ENCODE peak calls at places on chromosomes 16 and 17, in nine cellular contexts. K is heart right ventricle; M is GM20000; O is amygdala; U is neural crest cell; C is iPS-NIHi11; V is effector memory CD4-positive, alpha-beta T cell; J is astrocyte of the cerebellum; R is transverse colon. L is an unnamed sample.

GRCh38 chr17:7317161-7317803 is 2.1 kb upstream of the GPS2 start:
- DNase-seq in K (no peak), M (no peak), O (no peak), U (no peak), C (no peak), V (no peak), J (no peak), R (no peak), L (no peak)

GRCh38 chr16:86171329-86171728 is 272.4 kb downstream of the IRF8 start:
- DNase-seq in K (no peak), M (no peak), O (no peak), U (no peak), C (no peak), V (no peak), J (no peak), R (no peak), L (no peak)

GRCh38 chr17:47315451-47316266 is 8.1 kb upstream of the EFCAB13 start:
- DNase-seq in K (no peak), M (peak; percentile 72), O (no peak), U (no peak), C (peak; percentile 73), V (no peak), J (peak; percentile 84), R (peak; percentile 33), L (peak; percentile 24)

GRCh38 chr16:46711106-46711769 is 21.8 kb downstream of the ORC6 start:
- DNase-seq in K (peak; percentile 69), M (no peak), O (no peak), U (no peak), C (no peak), V (no peak), J (no peak), R (peak; percentile 17), L (no peak)

GRCh38 chr17:81429813-81430510 is 34.7 kb downstream of the BAHCC1 start:
- DNase-seq in K (peak; percentile 60), M (no peak), O (peak; percentile 54), U (peak; percentile 54), C (peak; percentile 66), V (no peak), J (no peak), R (no peak), L (no peak)

GRCh38 chr16:56657555-56658430 is at the start of gene MT1F:
- DNase-seq in K (peak; percentile 73), M (no peak), O (peak; percentile 16), U (peak; percentile 25), C (peak; percentile 86), V (peak; percentile 59), J (no peak), R (peak; percentile 96), L (peak; percentile 72)

GRCh38 chr16:22278841-22279240 is 18.4 kb upstream of the POLR3E start:
- DNase-seq in K (no peak), M (no peak), O (no peak), U (no peak), C (peak; percentile 53), V (no peak), J (no peak), R (no peak), L (no peak)

GRCh38 chr16:48232459-48233040 is 11.6 kb upstream of the LONP2 start:
- DNase-seq in K (no peak), M (no peak), O (no peak), U (no peak), C (no peak), V (no peak), J (no peak), R (no peak), L (no peak)

GRCh38 chr16:47064775-47065174 is 79.0 kb downstream of the NETO2 start:
- DNase-seq in K (no peak), M (no peak), O (no peak), U (no peak), C (no peak), V (no peak), J (no peak), R (no peak), L (no peak)

GRCh38 chr17:1228752-1229353 is 41.4 kb upstream of the BHLHA9 start:
- DNase-seq in K (peak; percentile 22), M (peak; percentile 71), O (no peak), U (no peak), C (peak; percentile 79), V (no peak), J (no peak), R (no peak), L (peak; percentile 31)

GRCh38 chr17:37792787-37793186 is 47.9 kb upstream of the HNF1B start:
- DNase-seq in K (no peak), M (no peak), O (no peak), U (no peak), C (no peak), V (no peak), J (no peak), R (no peak), L (no peak)

GRCh38 chr16:19118938-19119431 is 5.2 kb downstream of the ITPRIPL2 start:
- DNase-seq in K (no peak), M (no peak), O (peak; percentile 21), U (no peak), C (no peak), V (no peak), J (peak; percentile 93), R (peak; percentile 34), L (no peak)

GRCh38 chr17:76734080-76734840 is 2.9 kb downstream of the SRSF2 start:
- DNase-seq in K (no peak), M (no peak), O (no peak), U (no peak), C (no peak), V (no peak), J (no peak), R (no peak), L (no peak)

GRCh38 chr17:4934173-4934979 is 2.3 kb downstream of the GP1BA start:
- DNase-seq in K (peak; percentile 37), M (peak; percentile 67), O (no peak), U (no peak), C (peak; percentile 70), V (no peak), J (no peak), R (peak; percentile 65), L (peak; percentile 35)

GRCh38 chr16:89841275-89841674 is 13.0 kb downstream of the SPIRE2 start:
- DNase-seq in K (no peak), M (peak; percentile 38), O (no peak), U (no peak), C (no peak), V (peak; percentile 33), J (no peak), R (peak; percentile 42), L (no peak)

GRCh38 chr16:14283786-14284185 is 212.7 kb downstream of the MRTFB start:
- DNase-seq in K (no peak), M (no peak), O (no peak), U (no peak), C (peak; percentile 16), V (no peak), J (no peak), R (no peak), L (no peak)

GRCh38 chr17:63675231-63675606 is 24.7 kb downstream of the LIMD2 start:
- DNase-seq in K (no peak), M (no peak), O (no peak), U (no peak), C (no peak), V (no peak), J (no peak), R (no peak), L (no peak)

GRCh38 chr17:70089513-70090148 is 14.6 kb downstream of the KCNJ16 start:
- DNase-seq in K (no peak), M (no peak), O (no peak), U (no peak), C (no peak), V (no peak), J (no peak), R (no peak), L (no peak)

L was measured in nephron progenitor cell.